ENCODE peak calls at places on chromosomes 3 and 15, in eight cellular contexts. P, N, U, K, W, X, F and R are unnamed samples.

GRCh38 chr3:42499478-42499871 is 3.0 kb upstream of the VIPR1 start:
- DNase-seq in P (no peak), N (peak; percentile 43), U (no peak), K (no peak), W (no peak), X (no peak), F (no peak), R (no peak)

GRCh38 chr3:158747417-158747816 is 15.2 kb upstream of the RARRES1 start:
- DNase-seq in P (no peak), N (peak; percentile 13), U (no peak), K (no peak), W (no peak), X (no peak), F (no peak), R (no peak)

GRCh38 chr3:9223683-9224082 is 25.8 kb downstream of the SRGAP3 start:
- DNase-seq in P (no peak), N (no peak), U (no peak), K (no peak), W (no peak), X (no peak), F (no peak), R (no peak)

GRCh38 chr3:70539908-70540307 is 227.5 kb upstream of the MDFIC2 start:
- DNase-seq in P (no peak), N (no peak), U (no peak), K (no peak), W (no peak), X (no peak), F (no peak), R (no peak)

GRCh38 chr3:57959407-57960173 is 48.6 kb upstream of the FLNB start:
- DNase-seq in P (no peak), N (no peak), U (no peak), K (no peak), W (no peak), X (peak; percentile 49), F (no peak), R (peak; percentile 87)

GRCh38 chr3:183114779-183115178 is 15.5 kb upstream of the MCCC1 start:
- DNase-seq in P (no peak), N (no peak), U (no peak), K (no peak), W (no peak), X (no peak), F (no peak), R (no peak)

GRCh38 chr3:169668957-169669681 is 5.6 kb upstream of the MECOM start:
- DNase-seq in P (no peak), N (peak; percentile 84), U (no peak), K (peak; percentile 88), W (peak; percentile 58), X (peak; percentile 84), F (peak; percentile 59), R (peak; percentile 85)

GRCh38 chr15:39165026-39165706 is 415.7 kb upstream of the THBS1 start:
- DNase-seq in P (no peak), N (no peak), U (no peak), K (no peak), W (no peak), X (no peak), F (no peak), R (no peak)

GRCh38 chr15:68818671-68819450 is 1.8 kb downstream of the ANP32A start:
- DNase-seq in P (no peak), N (peak; percentile 68), U (no peak), K (peak; percentile 83), W (peak; percentile 76), X (peak; percentile 56), F (no peak), R (peak; percentile 38)

GRCh38 chr15:38611228-38611627 is 46.6 kb upstream of the RASGRP1 start:
- DNase-seq in P (no peak), N (peak; percentile 25), U (no peak), K (no peak), W (no peak), X (no peak), F (no peak), R (no peak)

GRCh38 chr15:79609501-79609900 is 177.4 kb downstream of the MINAR1 start:
- DNase-seq in P (no peak), N (peak; percentile 3), U (no peak), K (no peak), W (no peak), X (no peak), F (no peak), R (no peak)

GRCh38 chr3:132867956-132868355 is 145.7 kb upstream of the NPHP3 start:
- DNase-seq in P (no peak), N (no peak), U (no peak), K (no peak), W (no peak), X (no peak), F (no peak), R (no peak)

GRCh38 chr3:76698136-76698535 is 341.8 kb upstream of the ROBO2 start:
- DNase-seq in P (no peak), N (no peak), U (no peak), K (no peak), W (no peak), X (no peak), F (no peak), R (no peak)

GRCh38 chr15:87293016-87293415 is 963.5 kb downstream of the NTRK3 start:
- DNase-seq in P (no peak), N (no peak), U (no peak), K (no peak), W (no peak), X (no peak), F (no peak), R (no peak)

GRCh38 chr15:88835119-88835518 is 31.9 kb downstream of the ACAN start:
- DNase-seq in P (no peak), N (no peak), U (no peak), K (no peak), W (no peak), X (no peak), F (no peak), R (no peak)

GRCh38 chr3:121545049-121545563 is 682 bp downstream of the POLQ start:
- DNase-seq in P (no peak), N (peak; percentile 55), U (no peak), K (peak; percentile 20), W (no peak), X (no peak), F (no peak), R (peak; percentile 34)

GRCh38 chr3:197522183-197522715 is 33.5 kb downstream of the BDH1 start:
- DNase-seq in P (no peak), N (no peak), U (no peak), K (no peak), W (no peak), X (no peak), F (no peak), R (no peak)

GRCh38 chr3:62479276-62479675 is 105.9 kb upstream of the FEZF2 start:
- DNase-seq in P (no peak), N (no peak), U (no peak), K (no peak), W (no peak), X (no peak), F (no peak), R (no peak)

GRCh38 chr3:99678023-99678422 is 39.6 kb downstream of the COL8A1 start:
- DNase-seq in P (no peak), N (peak; percentile 90), U (no peak), K (no peak), W (no peak), X (no peak), F (no peak), R (no peak)

GRCh38 chr15:88623061-88623460 is 1.9 kb downstream of the AEN start:
- DNase-seq in P (no peak), N (peak; percentile 83), U (no peak), K (no peak), W (no peak), X (no peak), F (no peak), R (peak; percentile 88)

GRCh38 chr15:59255647-59256380 is 49.2 kb downstream of the LDHAL6B start:
- DNase-seq in P (no peak), N (no peak), U (no peak), K (no peak), W (no peak), X (no peak), F (no peak), R (peak; percentile 58)

GRCh38 chr3:27568393-27568792 is 84.2 kb upstream of the SLC4A7 start:
- DNase-seq in P (no peak), N (no peak), U (no peak), K (peak; percentile 26), W (peak; percentile 19), X (no peak), F (no peak), R (no peak)

GRCh38 chr3:49411550-49411967 is 217 bp downstream of the RHOA start:
- DNase-seq in P (no peak), N (peak; percentile 71), U (peak; percentile 50), K (peak; percentile 66), W (peak; percentile 78), X (no peak), F (no peak), R (peak; percentile 54)

GRCh38 chr15:100760357-100760903 is 119.2 kb upstream of the ALDH1A3 start:
- DNase-seq in P (no peak), N (no peak), U (no peak), K (no peak), W (no peak), X (no peak), F (no peak), R (peak; percentile 33)

GRCh38 chr3:175852560-175852959 is 993.4 kb downstream of the NAALADL2 start:
- DNase-seq in P (no peak), N (no peak), U (no peak), K (no peak), W (no peak), X (no peak), F (no peak), R (no peak)

GRCh38 chr3:46484911-46485696 is 12.7 kb upstream of the RTP3 start:
- DNase-seq in P (no peak), N (peak; percentile 53), U (no peak), K (peak; percentile 15), W (no peak), X (no peak), F (peak; percentile 32), R (peak; percentile 79)

GRCh38 chr15:74168673-74169274 is 4.7 kb upstream of the ISLR start:
- DNase-seq in P (no peak), N (no peak), U (no peak), K (no peak), W (peak; percentile 64), X (no peak), F (no peak), R (no peak)

GRCh38 chr15:62977952-62978811 is 64.4 kb upstream of the TPM1 start:
- DNase-seq in P (no peak), N (peak; percentile 93), U (no peak), K (no peak), W (no peak), X (no peak), F (no peak), R (peak; percentile 5)

GRCh38 chr15:55742498-55742926 is 440 bp downstream of the PRTG start:
- DNase-seq in P (no peak), N (no peak), U (no peak), K (peak; percentile 48), W (no peak), X (peak; percentile 52), F (peak; percentile 33), R (no peak)

GRCh38 chr3:14120111-14120920 is 4.4 kb downstream of the CHCHD4 start:
- DNase-seq in P (no peak), N (no peak), U (no peak), K (no peak), W (no peak), X (no peak), F (no peak), R (no peak)

GRCh38 chr15:31236184-31237041 is 90.2 kb upstream of the KLF13 start:
- DNase-seq in P (no peak), N (peak; percentile 86), U (no peak), K (peak; percentile 53), W (peak; percentile 84), X (peak; percentile 59), F (no peak), R (peak; percentile 57)

GRCh38 chr15:83930813-83931212 is 276.9 kb downstream of the ADAMTSL3 start:
- DNase-seq in P (no peak), N (no peak), U (no peak), K (no peak), W (no peak), X (no peak), F (peak; percentile 2), R (no peak)

GRCh38 chr15:68656438-68656739 is 77.6 kb downstream of the CORO2B start:
- DNase-seq in P (no peak), N (peak; percentile 15), U (no peak), K (no peak), W (no peak), X (no peak), F (no peak), R (no peak)

GRCh38 chr3:160801386-160802118 is 45.5 kb downstream of the PPM1L start:
- DNase-seq in P (no peak), N (no peak), U (peak; percentile 34), K (peak; percentile 69), W (no peak), X (peak; percentile 44), F (no peak), R (no peak)